ENCODE peak calls at places on chromosomes 12 and 14, in four cellular contexts. O is fibroblast of lung, F is left ventricle myocardium inferior, A is body of pancreas. S is an unnamed sample.

GRCh38 chr14:53356361-53357150 is 203.4 kb upstream of the DDHD1 start:
- DNase-seq in O (peak), F (no peak), A (no peak), S (no peak)

GRCh38 chr12:8914716-8915526 is 612 bp downstream of the PHC1 start:
- DNase-seq in O (peak), F (peak), A (peak), S (peak)

GRCh38 chr14:75459099-75459741 is 31.4 kb downstream of the JDP2 start:
- DNase-seq in O (no peak), F (peak), A (peak), S (no peak)

GRCh38 chr14:102020058-102020971 is 55.9 kb downstream of the DYNC1H1 start:
- DNase-seq in O (peak), F (no peak), A (no peak), S (peak)

GRCh38 chr12:42166501-42166900 is 21.8 kb upstream of the GXYLT1 start:
- DNase-seq in O (no peak), F (no peak), A (no peak), S (no peak)

GRCh38 chr14:91417983-91418386 is 365 bp upstream of the CCDC88C start:
- DNase-seq in O (no peak), F (no peak), A (peak), S (peak)

GRCh38 chr12:54736549-54736948 is 88.4 kb upstream of the DCD start:
- DNase-seq in O (no peak), F (no peak), A (no peak), S (no peak)

GRCh38 chr12:108788076-108788782 is 56.9 kb upstream of the CORO1C start:
- DNase-seq in O (no peak), F (peak), A (no peak), S (no peak)

GRCh38 chr12:54173066-54173726 is 15.6 kb downstream of the SMUG1 start:
- DNase-seq in O (peak), F (peak), A (peak), S (peak)

GRCh38 chr14:104885973-104886689 is 21.1 kb downstream of the CEP170B start:
- DNase-seq in O (no peak), F (peak), A (no peak), S (no peak)

GRCh38 chr12:121107681-121108080 is 25.0 kb upstream of the P2RX7 start:
- DNase-seq in O (no peak), F (no peak), A (no peak), S (no peak)

GRCh38 chr14:58660407-58660806 is 22.6 kb downstream of the DACT1 start:
- DNase-seq in O (no peak), F (no peak), A (no peak), S (no peak)

GRCh38 chr14:93135399-93135798 is 19.7 kb upstream of the ITPK1 start:
- DNase-seq in O (no peak), F (no peak), A (peak), S (no peak)

GRCh38 chr12:111027431-111027830 is 107.1 kb upstream of the MYL2 start:
- DNase-seq in O (no peak), F (no peak), A (no peak), S (no peak)

GRCh38 chr14:99288948-99289347 is 17.0 kb upstream of the BCL11B start:
- DNase-seq in O (no peak), F (no peak), A (no peak), S (no peak)

GRCh38 chr14:99287269-99287942 is 15.4 kb upstream of the BCL11B start:
- DNase-seq in O (no peak), F (no peak), A (no peak), S (peak)

GRCh38 chr14:99284254-99285004 is 12.4 kb upstream of the BCL11B start:
- DNase-seq in O (no peak), F (no peak), A (no peak), S (no peak)

GRCh38 chr14:99286761-99287160 is 14.8 kb upstream of the BCL11B start:
- DNase-seq in O (no peak), F (no peak), A (no peak), S (no peak)

GRCh38 chr14:99289394-99290189 is 17.6 kb upstream of the BCL11B start:
- DNase-seq in O (no peak), F (no peak), A (no peak), S (no peak)
- TF ChIP-seq CTCF in O (no peak), F (no peak), A (no peak), S (no peak)

GRCh38 chr12:46370792-46371717 is 1.5 kb downstream of the SLC38A2 start:
- DNase-seq in O (peak), F (peak), A (peak), S (peak)
- TF ChIP-seq CTCF in O (no peak), F (peak), A (peak), S (no peak)

GRCh38 chr12:64323476-64324225 is 66.9 kb downstream of the C12orf56 start:
- DNase-seq in O (no peak), F (no peak), A (no peak), S (no peak)

GRCh38 chr12:64323006-64323405 is 67.6 kb downstream of the C12orf56 start:
- DNase-seq in O (no peak), F (no peak), A (no peak), S (no peak)

GRCh38 chr12:64320611-64321010 is 69.9 kb downstream of the C12orf56 start:
- DNase-seq in O (no peak), F (no peak), A (no peak), S (no peak)

DNA sequence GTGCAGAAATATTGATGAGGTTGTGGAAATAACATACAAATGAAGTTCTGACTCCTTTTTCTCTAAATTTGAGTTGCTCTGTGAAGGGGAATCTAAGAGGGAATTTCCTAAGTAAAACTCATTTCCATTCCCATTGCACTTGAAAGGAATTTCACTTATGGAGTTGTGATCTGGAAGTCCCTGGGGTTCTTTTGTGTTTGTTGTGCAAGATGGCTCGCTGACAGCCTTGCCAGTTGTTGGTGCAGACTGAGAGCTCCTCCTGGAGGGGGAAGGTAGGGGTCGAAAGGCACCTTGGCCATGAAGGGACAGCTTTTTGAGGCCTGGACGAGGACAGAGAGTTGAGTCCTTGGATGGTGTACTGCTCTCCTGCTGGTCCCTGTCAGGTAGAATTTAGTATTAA is 72.0 kb downstream of the C12orf56 start:
- DNase-seq in O (peak), F (no peak), A (peak), S (no peak)
- TF ChIP-seq CTCF in O (no peak), F (no peak), A (no peak), S (no peak)

DNA sequence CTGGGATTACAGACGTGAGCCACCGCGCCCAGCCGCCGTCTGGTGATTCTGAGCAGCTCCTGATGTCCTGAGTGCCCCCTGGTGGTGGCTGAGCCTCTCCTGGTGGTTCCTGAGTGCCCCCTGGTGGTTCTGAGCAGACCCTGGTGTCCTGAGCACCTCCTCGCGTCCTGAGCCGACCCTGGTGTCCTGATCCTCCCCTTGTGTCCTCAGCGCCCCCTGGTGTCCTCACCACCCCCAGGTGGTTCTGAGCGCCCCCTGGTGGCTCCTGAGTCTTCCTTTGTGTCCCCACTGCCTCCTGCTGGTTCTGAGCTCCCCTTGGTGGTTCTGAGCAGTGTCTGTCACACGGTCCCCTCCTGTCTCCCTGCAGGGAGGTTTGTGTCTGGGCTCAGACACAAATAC is 1304.9 kb downstream of the TMEM121 start:
- DNase-seq in O (no peak), F (no peak), A (peak), S (peak)
- TF ChIP-seq CTCF in O (no peak), F (no peak), A (peak), S (peak)

GRCh38 chr14:103022669-103023044 is 34.7 kb downstream of the CDC42BPB start:
- DNase-seq in O (no peak), F (no peak), A (no peak), S (no peak)
- TF ChIP-seq CTCF in O (no peak), F (no peak), A (no peak), S (no peak)

DNA sequence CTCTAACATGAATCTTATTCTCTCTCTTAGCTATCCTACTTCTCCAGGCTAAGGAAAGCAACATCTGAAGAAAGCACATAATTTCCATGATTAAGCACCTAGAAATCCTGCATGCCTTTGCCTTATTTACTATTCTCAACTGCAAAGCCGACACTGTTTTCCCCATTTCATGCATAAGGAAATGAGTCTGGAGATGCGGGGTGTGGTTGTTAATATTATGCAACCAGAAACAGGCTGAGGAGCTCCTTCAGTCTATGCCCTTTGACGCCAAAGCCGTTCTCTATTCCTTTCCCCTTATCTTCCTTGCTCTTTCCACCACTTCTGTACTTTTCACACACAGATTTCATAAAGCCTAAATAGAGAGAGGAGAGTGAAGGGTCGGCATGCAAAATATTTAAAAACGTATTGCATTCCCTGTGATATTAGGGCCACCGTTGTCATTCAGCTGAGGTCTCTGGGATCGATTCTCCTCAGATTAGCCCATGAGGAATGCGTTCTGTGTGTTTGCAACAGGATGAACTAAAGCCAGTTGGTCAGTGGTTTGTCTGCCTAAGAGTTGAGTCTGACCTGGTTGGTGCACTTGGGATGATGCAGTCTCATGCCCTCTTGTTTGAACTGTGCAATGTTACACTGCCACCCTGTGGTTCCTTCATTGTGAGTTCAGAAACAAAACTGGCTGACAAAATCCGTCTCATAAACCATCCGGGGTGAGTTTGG is 53.1 kb upstream of the PLEKHG7 start:
- DNase-seq in O (peak), F (no peak), A (peak), S (peak)
- TF ChIP-seq CTCF in O (peak), F (peak), A (peak), S (peak)

GRCh38 chr12:102120564-102120873 is 536 bp downstream of the PARPBP start:
- DNase-seq in O (no peak), F (no peak), A (no peak), S (no peak)
- TF ChIP-seq CTCF in O (no peak), F (no peak), A (no peak), S (no peak)

S was measured in activated CD8-positive, alpha-beta T cell treated with anti-CD3 and anti-CD28 coated beads for 36 hours.